ENCODE peak calls at places on chromosomes 2 and 18, in six cellular contexts. T is fibroblast of lung, K is choroid plexus epithelial cell, L is spleen, F is mucosa of descending colon, Z is psoas muscle. X is an unnamed sample.

GRCh38 chr18:12768622-12769021 is 65.8 kb downstream of the PSMG2 start:
- DNase-seq in T (peak; percentile 37), K (peak; percentile 39), L (no peak), F (no peak), Z (no peak), X (no peak)

GRCh38 chr18:7177131-7177744 is 53.7 kb upstream of the LRRC30 start:
- DNase-seq in T (peak; percentile 65), K (peak; percentile 96), L (no peak), F (peak; percentile 38), Z (no peak), X (peak; percentile 23)

GRCh38 chr2:119939915-119940314 is 73.0 kb upstream of the EPB41L5 start:
- DNase-seq in T (no peak), K (no peak), L (no peak), F (no peak), Z (no peak), X (no peak)

GRCh38 chr2:175275499-175275898 is 94.0 kb upstream of the ATP5MC3 start:
- DNase-seq in T (no peak), K (no peak), L (no peak), F (no peak), Z (no peak), X (no peak)

GRCh38 chr2:47833516-47833968 is 50.6 kb downstream of the MSH6 start:
- DNase-seq in T (no peak), K (no peak), L (no peak), F (no peak), Z (no peak), X (no peak)

GRCh38 chr2:44925561-44926087 is 15.9 kb upstream of the SIX3 start:
- DNase-seq in T (no peak), K (no peak), L (no peak), F (no peak), Z (no peak), X (no peak)

GRCh38 chr2:27494944-27495554 is at the start of gene FNDC4:
- DNase-seq in T (peak; percentile 18), K (peak; percentile 3), L (peak; percentile 78), F (no peak), Z (peak; percentile 54), X (peak; percentile 36)

GRCh38 chr2:144449028-144449406 is 70.9 kb downstream of the ZEB2 start:
- DNase-seq in T (no peak), K (no peak), L (peak; percentile 80), F (no peak), Z (peak; percentile 74), X (no peak)

GRCh38 chr18:11047156-11047555 is 102.2 kb downstream of the PIEZO2 start:
- DNase-seq in T (peak; percentile 50), K (peak; percentile 58), L (no peak), F (no peak), Z (no peak), X (no peak)

GRCh38 chr18:13187498-13187897 is 31.1 kb upstream of the LDLRAD4 start:
- DNase-seq in T (no peak), K (no peak), L (no peak), F (no peak), Z (no peak), X (no peak)

GRCh38 chr2:129817175-129817574 is 162.3 kb upstream of the RAB6C start:
- DNase-seq in T (no peak), K (no peak), L (no peak), F (no peak), Z (no peak), X (no peak)

GRCh38 chr2:72263781-72264060 is 116.1 kb upstream of the CYP26B1 start:
- DNase-seq in T (peak; percentile 31), K (peak; percentile 25), L (no peak), F (peak; percentile 32), Z (no peak), X (peak; percentile 9)

GRCh38 chr2:225011585-225011984 is 30.7 kb downstream of the DOCK10 start:
- DNase-seq in T (no peak), K (no peak), L (no peak), F (no peak), Z (no peak), X (no peak)

GRCh38 chr2:218230882-218231281 is 13.9 kb downstream of the ARPC2 start:
- DNase-seq in T (peak; percentile 74), K (peak; percentile 83), L (no peak), F (peak; percentile 84), Z (no peak), X (no peak)

GRCh38 chr2:9770006-9770307 is 73.3 kb upstream of the TAF1B start:
- DNase-seq in T (no peak), K (no peak), L (no peak), F (no peak), Z (no peak), X (no peak)
- H3K4me3 ChIP-seq in T (no peak overlapping the region), K (no peak overlapping the region), L (no peak overlapping the region), F (no peak overlapping the region), Z (no peak overlapping the region), X (no peak overlapping the region)

GRCh38 chr2:195660265-195660890 is 3.4 kb downstream of the SLC39A10 start:
- DNase-seq in T (peak; percentile 63), K (peak; percentile 89), L (no peak), F (peak; percentile 98), Z (no peak), X (peak; percentile 43)
- H3K4me3 ChIP-seq in T (peak overlapping the region; percentile 65), K (peak overlapping the region; percentile 94), L (peak overlapping the region; percentile 77), F (no peak overlapping the region), Z (peak overlapping the region; percentile 92), X (no peak overlapping the region)

GRCh38 chr2:10720983-10721343 is 467 bp upstream of the ATP6V1C2 start:
- DNase-seq in T (no peak), K (no peak), L (no peak), F (peak; percentile 17), Z (no peak), X (no peak)
- H3K4me3 ChIP-seq in T (no peak overlapping the region), K (no peak overlapping the region), L (peak overlapping the region; percentile 46), F (no peak overlapping the region), Z (peak overlapping the region; percentile 59), X (no peak overlapping the region)

GRCh38 chr2:57045236-57045635 is 861.4 kb downstream of the CCDC85A start:
- DNase-seq in T (no peak), K (no peak), L (no peak), F (no peak), Z (no peak), X (no peak)

GRCh38 chr2:57049273-57049672 is 865.5 kb downstream of the CCDC85A start:
- DNase-seq in T (no peak), K (no peak), L (peak; percentile 38), F (no peak), Z (no peak), X (no peak)

DNA sequence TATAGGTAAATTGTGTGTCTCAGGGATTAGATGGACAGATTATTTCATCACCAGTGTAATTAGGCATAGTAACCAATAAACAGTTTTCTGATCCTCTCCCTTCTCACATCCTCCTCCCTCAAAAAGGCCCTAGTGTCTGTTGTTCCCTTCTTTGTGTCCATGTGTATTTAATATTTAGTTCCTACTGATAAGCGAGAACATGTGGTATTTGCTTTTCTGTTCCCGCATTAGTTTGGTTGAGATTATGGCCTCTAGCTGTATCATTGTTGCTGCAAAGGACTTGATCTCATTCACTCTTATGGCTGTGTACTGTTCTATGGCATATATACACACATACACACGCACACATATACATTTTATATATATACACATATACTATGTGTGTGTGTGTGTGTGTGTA is 866.2 kb downstream of the CCDC85A start:
- DNase-seq in T (no peak), K (no peak), L (no peak), F (no peak), Z (no peak), X (no peak)
- H3K4me3 ChIP-seq in T (no peak overlapping the region), K (no peak overlapping the region), L (no peak overlapping the region), F (no peak overlapping the region), Z (no peak overlapping the region), X (no peak overlapping the region)

GRCh38 chr2:202721621-202722020 is 86.9 kb downstream of the FAM117B start:
- DNase-seq in T (peak; percentile 78), K (peak; percentile 62), L (no peak), F (no peak), Z (no peak), X (peak; percentile 19)

GRCh38 chr2:202723746-202724145 is 89.0 kb downstream of the FAM117B start:
- DNase-seq in T (no peak), K (peak; percentile 5), L (no peak), F (no peak), Z (no peak), X (no peak)

GRCh38 chr2:202720226-202720625 is 85.5 kb downstream of the FAM117B start:
- DNase-seq in T (no peak), K (no peak), L (no peak), F (no peak), Z (no peak), X (no peak)

DNA sequence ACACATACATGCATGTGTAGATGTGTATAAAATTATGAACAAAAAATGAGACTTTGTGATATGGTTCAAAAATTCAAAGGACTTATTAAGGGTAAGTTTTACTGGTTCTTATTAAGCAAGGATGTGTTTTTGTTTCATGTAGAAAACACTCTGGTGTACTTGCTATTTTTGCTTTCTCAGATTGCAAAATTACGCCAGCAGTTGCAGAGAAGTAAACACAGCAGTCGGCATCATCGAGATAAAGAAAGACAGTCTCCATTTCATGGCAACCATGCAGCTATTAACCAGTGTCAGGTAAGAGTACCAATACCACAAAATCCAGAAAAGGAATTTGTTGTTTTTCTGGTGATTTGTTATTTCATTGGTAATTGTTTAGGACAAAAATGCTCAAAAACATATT is 91.3 kb downstream of the FAM117B start:
- DNase-seq in T (no peak), K (peak; percentile 6), L (no peak), F (no peak), Z (no peak), X (no peak)
- H3K4me3 ChIP-seq in T (no peak overlapping the region), K (no peak overlapping the region), L (no peak overlapping the region), F (no peak overlapping the region), Z (peak overlapping the region; percentile 10), X (no peak overlapping the region)

DNA sequence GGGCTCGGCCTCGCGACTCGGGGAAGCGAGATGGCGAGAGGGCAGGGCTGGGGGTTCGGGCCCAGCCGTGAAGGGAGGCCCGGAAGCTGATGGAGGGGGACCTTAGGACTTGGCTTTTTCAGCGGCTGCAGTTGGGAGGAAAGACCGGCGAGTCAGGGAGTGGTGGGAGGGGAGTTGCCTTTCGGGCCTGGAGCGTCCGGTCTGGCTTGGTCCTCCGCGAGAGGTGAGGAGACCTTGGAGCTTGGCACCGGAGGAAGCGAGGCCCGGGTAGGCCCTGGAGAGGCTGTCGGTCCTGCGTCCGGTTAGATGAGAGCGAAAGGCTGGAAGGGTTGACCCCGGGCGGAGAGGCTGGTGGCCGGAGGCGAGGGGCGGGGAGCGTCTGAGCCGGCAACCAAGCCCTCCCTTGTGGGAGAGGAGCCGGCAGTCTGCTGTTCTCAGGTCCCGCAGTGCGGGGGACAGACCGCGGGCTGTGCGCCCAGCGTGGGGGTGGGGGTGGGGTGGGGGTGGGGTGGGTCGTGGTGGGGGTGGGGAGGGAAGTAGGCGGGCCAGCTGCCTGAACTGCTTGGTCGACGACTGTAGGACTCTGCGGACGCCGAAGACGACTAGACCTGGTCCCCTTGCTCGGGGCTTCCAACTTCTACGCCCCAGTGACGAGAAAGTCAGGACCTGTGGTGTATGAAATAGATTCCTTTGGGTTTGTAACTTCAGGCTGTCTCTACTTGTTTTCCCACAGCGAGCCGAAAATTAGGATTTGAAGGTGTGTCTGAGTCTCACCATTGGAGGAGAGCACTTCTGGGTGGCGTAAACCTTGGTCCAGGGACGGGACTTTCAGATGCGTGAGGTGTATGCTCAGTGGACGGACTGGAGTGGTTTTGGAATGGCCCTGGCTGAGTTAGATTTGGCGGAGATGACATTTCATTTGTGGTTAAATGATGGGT is 991 bp downstream of the BIRC6 start:
- DNase-seq in T (peak; percentile 43), K (peak; percentile 51), L (peak; percentile 91), F (peak; percentile 46), Z (peak; percentile 74), X (peak; percentile 40)
- H3K4me3 ChIP-seq in T (peak overlapping the region; percentile 98), K (peak overlapping the region; percentile 94), L (peak overlapping the region; percentile 97), F (peak overlapping the region; percentile 99), Z (peak overlapping the region; percentile 99), X (peak overlapping the region; percentile 90)

GRCh38 chr18:73947180-73947989 is 200.2 kb downstream of the FBXO15 start:
- DNase-seq in T (peak; percentile 26), K (peak; percentile 23), L (no peak), F (no peak), Z (no peak), X (no peak)
- H3K4me3 ChIP-seq in T (no peak overlapping the region), K (no peak overlapping the region), L (no peak overlapping the region), F (no peak overlapping the region), Z (no peak overlapping the region), X (no peak overlapping the region)